ENCODE peak calls at places on chromosomes 3 and 15, in four cellular contexts. M, T, X and Z are unnamed samples.

GRCh38 chr15:60346077-60346476 is 51.7 kb downstream of the ANXA2 start:
- DNase-seq in M (no peak), T (no peak), X (no peak), Z (no peak)

GRCh38 chr3:152376351-152377183 is 107.8 kb downstream of the MBNL1 start:
- DNase-seq in M (no peak), T (no peak), X (no peak), Z (no peak)

GRCh38 chr15:81575436-81576123 is 201.6 kb upstream of the TMC3 start:
- DNase-seq in M (peak), T (no peak), X (no peak), Z (no peak)

GRCh38 chr15:43376017-43376705 is 5.3 kb downstream of the TUBGCP4 start:
- DNase-seq in M (peak), T (no peak), X (peak), Z (no peak)

GRCh38 chr15:78075490-78076230 is 1.9 kb downstream of the TBC1D2B start:
- DNase-seq in M (peak), T (no peak), X (no peak), Z (no peak)

GRCh38 chr15:31303434-31304073 is 23.1 kb upstream of the KLF13 start:
- DNase-seq in M (peak), T (peak), X (no peak), Z (peak)

GRCh38 chr3:9007213-9007612 is 43.9 kb upstream of the RAD18 start:
- DNase-seq in M (no peak), T (no peak), X (no peak), Z (no peak)

GRCh38 chr3:174767853-174768382 is 91.2 kb upstream of the NAALADL2 start:
- DNase-seq in M (no peak), T (no peak), X (no peak), Z (no peak)

GRCh38 chr3:127707777-127708438 is 35.2 kb downstream of the ABTB1 start:
- DNase-seq in M (peak), T (peak), X (no peak), Z (no peak)

GRCh38 chr15:74951006-74951405 is 5.6 kb downstream of the RPP25 start:
- DNase-seq in M (no peak), T (no peak), X (no peak), Z (no peak)

GRCh38 chr15:36658321-36658720 is 78.9 kb downstream of the CDIN1 start:
- DNase-seq in M (peak), T (no peak), X (no peak), Z (no peak)

GRCh38 chr3:130700541-130700940 is 46.1 kb downstream of the PIK3R4 start:
- DNase-seq in M (peak), T (peak), X (no peak), Z (no peak)

GRCh38 chr3:39327746-39328349 is 1.7 kb upstream of the CCR8 start:
- DNase-seq in M (no peak), T (no peak), X (no peak), Z (no peak)

GRCh38 chr15:47990821-47991220 is 130.0 kb upstream of the SLC24A5 start:
- DNase-seq in M (no peak), T (no peak), X (no peak), Z (no peak)

GRCh38 chr3:123120546-123120945 is 53.7 kb downstream of the PDIA5 start:
- DNase-seq in M (no peak), T (no peak), X (no peak), Z (no peak)

GRCh38 chr3:112653209-112653871 is 12.4 kb upstream of the CCDC80 start:
- DNase-seq in M (no peak), T (peak), X (no peak), Z (peak)

GRCh38 chr3:5153074-5153473 is 31.0 kb downstream of the ARL8B start:
- DNase-seq in M (no peak), T (no peak), X (no peak), Z (no peak)

GRCh38 chr3:131896285-131896684 is 138.5 kb downstream of the CPNE4 start:
- DNase-seq in M (no peak), T (no peak), X (no peak), Z (no peak)

GRCh38 chr3:17258823-17259436 is 374.2 kb downstream of the PLCL2 start:
- DNase-seq in M (peak), T (peak), X (peak), Z (no peak)

GRCh38 chr3:54426431-54426830 is 304.1 kb downstream of the CACNA2D3 start:
- DNase-seq in M (peak), T (no peak), X (no peak), Z (no peak)

GRCh38 chr15:39748276-39748675 is 34.4 kb downstream of the FSIP1 start:
- DNase-seq in M (no peak), T (no peak), X (no peak), Z (no peak)